ENCODE peak calls at places on chromosomes 3 and 15, in seven cellular contexts. Q is left ventricle myocardium inferior, B is mucosa of descending colon, R is MM.1S, T is psoas muscle, Y is ovary, G is H9. M is an unnamed sample.

GRCh38 chr3:103056552-103056951 is 621.7 kb downstream of the ZPLD1 start:
- DNase-seq in G (no peak), B (no peak), R (no peak), Y (no peak), Q (no peak), T (no peak), M (no peak)

GRCh38 chr15:88894819-88895767 is at the start of gene HAPLN3:
- DNase-seq in Q (no peak), Y (no peak), G (peak), T (peak), R (peak), B (peak), M (peak)

GRCh38 chr3:111749171-111750170 is 109.6 kb upstream of the PHLDB2 start:
- DNase-seq in Q (no peak), T (no peak), G (no peak), B (no peak), R (no peak), Y (no peak), M (no peak)

GRCh38 chr15:39188930-39189329 is 391.9 kb upstream of the THBS1 start:
- DNase-seq in B (no peak), G (no peak), T (no peak), Y (no peak), Q (no peak), R (no peak), M (no peak)

GRCh38 chr3:193407688-193408087 is 29.1 kb upstream of the ATP13A5 start:
- DNase-seq in T (no peak), Q (no peak), G (no peak), Y (no peak), R (no peak), B (no peak), M (no peak)

GRCh38 chr3:52236424-52236886 is 2.5 kb downstream of the TWF2 start:
- DNase-seq in Y (peak), T (peak), G (peak), R (no peak), B (peak), Q (peak), M (no peak)

GRCh38 chr3:110568246-110568645 is 503.4 kb upstream of the NECTIN3 start:
- DNase-seq in Y (no peak), Q (no peak), R (no peak), B (no peak), G (no peak), T (no peak), M (no peak)

GRCh38 chr3:23549148-23549910 is 256.4 kb upstream of the UBE2E1 start:
- DNase-seq in T (no peak), G (no peak), Q (no peak), R (no peak), B (no peak), Y (no peak), M (no peak)

GRCh38 chr3:183481582-183481981 is 53.2 kb upstream of the MCF2L2 start:
- DNase-seq in R (no peak), Q (no peak), G (no peak), Y (no peak), T (no peak), B (no peak), M (no peak)

GRCh38 chr3:67384790-67385397 is 269.5 kb downstream of the SUCLG2 start:
- DNase-seq in T (no peak), B (peak), G (peak), Y (no peak), R (no peak), Q (no peak), M (peak)

GRCh38 chr3:118817748-118818165 is 216.9 kb downstream of the IGSF11 start:
- DNase-seq in G (peak), Q (no peak), T (no peak), R (peak), B (no peak), Y (no peak), M (peak)
- TF ChIP-seq CTCF in G (peak), Q (peak), T (peak), R (peak), B (peak), Y (no peak), M (peak)

GRCh38 chr3:139522421-139522820 is 17.1 kb downstream of the RBP1 start:
- DNase-seq in G (peak), T (no peak), B (no peak), Q (no peak), R (no peak), Y (no peak), M (no peak)
- TF ChIP-seq CTCF in G (peak), T (no peak), B (no peak), Q (no peak), R (no peak), Y (no peak), M (no peak)

GRCh38 chr3:171183042-171183441 is 156.5 kb upstream of the SLC2A2 start:
- DNase-seq in T (no peak), R (no peak), B (no peak), G (no peak), Y (no peak), Q (no peak), M (no peak)
- TF ChIP-seq CTCF in T (no peak), R (no peak), B (no peak), G (no peak), Y (no peak), Q (no peak), M (no peak)

GRCh38 chr3:134300520-134300919 is 49.9 kb upstream of the RYK start:
- DNase-seq in B (no peak), R (no peak), G (no peak), Q (no peak), T (no peak), Y (no peak), M (no peak)
- TF ChIP-seq CTCF in B (no peak), R (no peak), G (peak), Q (peak), T (no peak), Y (no peak), M (no peak)

GRCh38 chr3:123749716-123750115 is 134.4 kb downstream of the MYLK start:
- DNase-seq in Q (no peak), T (no peak), Y (no peak), B (no peak), G (no peak), R (no peak), M (no peak)

GRCh38 chr3:123741058-123741511 is 143.0 kb downstream of the MYLK start:
- DNase-seq in R (no peak), B (no peak), Y (no peak), Q (no peak), T (no peak), G (no peak), M (no peak)

GRCh38 chr3:123750209-123750608 is 133.9 kb downstream of the MYLK start:
- DNase-seq in B (no peak), Q (no peak), T (no peak), G (no peak), Y (no peak), R (no peak), M (no peak)

GRCh38 chr3:123743121-123743520 is 141.0 kb downstream of the MYLK start:
- DNase-seq in B (no peak), R (no peak), Y (no peak), T (no peak), G (no peak), Q (no peak), M (no peak)

GRCh38 chr3:123745184-123745855 is 138.8 kb downstream of the MYLK start:
- DNase-seq in G (no peak), Y (no peak), Q (no peak), R (no peak), T (no peak), B (no peak), M (no peak)
- TF ChIP-seq CTCF in G (peak), Y (no peak), Q (peak), R (peak), T (no peak), B (no peak), M (no peak)

DNA sequence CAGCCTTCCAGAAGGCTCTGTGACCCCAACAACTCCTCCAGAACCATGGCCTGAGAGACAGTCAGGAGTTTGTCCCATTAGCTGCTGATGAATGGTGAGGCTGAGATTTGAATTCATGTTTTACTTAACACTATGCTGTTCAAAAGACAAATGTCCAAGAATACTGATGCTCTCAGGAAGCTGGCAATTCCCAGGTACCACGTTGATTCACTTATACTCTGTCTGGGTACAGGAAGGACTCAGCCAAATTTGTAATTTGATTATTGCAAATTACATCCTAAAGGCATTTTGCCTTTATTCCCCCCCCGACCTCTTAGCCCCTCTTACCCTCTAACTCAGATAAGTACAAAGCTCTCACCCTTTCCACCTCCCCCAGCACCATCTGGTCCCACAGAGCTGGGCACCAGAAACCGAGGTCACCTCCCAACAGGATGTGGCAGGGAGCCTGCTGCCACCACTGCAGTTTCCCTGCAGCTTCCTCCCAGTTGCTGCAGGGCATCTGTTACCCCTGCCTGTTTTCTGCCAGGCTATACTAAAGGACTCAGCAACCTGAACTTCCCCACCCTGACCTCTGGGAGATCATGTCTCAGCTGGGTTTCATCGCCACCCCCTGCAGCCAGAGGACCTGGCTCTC is 33.6 kb downstream of the EAF1 start:
- DNase-seq in G (no peak), T (no peak), B (no peak), R (peak), Q (no peak), Y (no peak), M (no peak)
- TF ChIP-seq CTCF in G (no peak), T (no peak), B (no peak), R (no peak), Q (no peak), Y (no peak), M (no peak)

GRCh38 chr15:55917881-55918296 is 75.5 kb downstream of the NEDD4 start:
- DNase-seq in Y (no peak), R (peak), G (no peak), Q (no peak), B (no peak), T (no peak), M (no peak)
- TF ChIP-seq CTCF in Y (peak), R (peak), G (peak), Q (peak), B (no peak), T (peak), M (peak)

GRCh38 chr15:69046781-69047180 is 32.3 kb downstream of the NOX5 start:
- DNase-seq in G (no peak), Q (no peak), R (no peak), T (no peak), Y (no peak), B (no peak), M (no peak)

GRCh38 chr15:69044899-69045298 is 30.4 kb downstream of the NOX5 start:
- DNase-seq in T (no peak), Q (no peak), Y (no peak), R (no peak), G (no peak), B (no peak), M (no peak)

GRCh38 chr15:69042531-69042930 is 28.0 kb downstream of the NOX5 start:
- DNase-seq in Q (no peak), R (no peak), B (no peak), Y (no peak), T (no peak), G (no peak), M (no peak)

GRCh38 chr15:69049976-69050375 is 35.5 kb downstream of the NOX5 start:
- DNase-seq in Q (no peak), T (no peak), Y (no peak), R (no peak), B (no peak), G (no peak), M (no peak)

DNA sequence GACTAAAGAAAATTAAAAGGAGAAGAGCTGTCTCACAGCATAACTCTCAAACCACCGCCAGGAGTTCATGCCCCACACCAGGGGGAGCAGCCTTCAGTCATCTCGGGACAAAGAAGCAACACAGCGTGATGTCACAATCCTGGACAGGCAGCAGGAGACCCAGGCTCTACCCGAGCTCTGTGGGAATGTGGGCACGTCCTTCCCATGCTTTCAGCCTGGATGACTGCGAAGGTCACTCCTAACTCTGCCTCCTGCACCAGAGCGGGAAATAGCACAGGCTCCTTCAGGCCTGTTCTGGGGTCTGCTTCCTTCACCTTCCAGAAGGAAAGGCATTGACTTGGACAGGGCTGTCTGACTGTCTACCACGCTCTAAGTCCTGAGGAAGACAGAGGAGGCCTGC is 31.3 kb downstream of the NOX5 start:
- DNase-seq in B (no peak), R (no peak), Q (no peak), Y (no peak), G (no peak), T (no peak), M (no peak)
- TF ChIP-seq CTCF in B (no peak), R (no peak), Q (peak), Y (no peak), G (peak), T (no peak), M (no peak)

GRCh38 chr15:73682597-73683090 is 1.5 kb upstream of the CD276 start:
- DNase-seq in Q (no peak), G (no peak), T (no peak), Y (no peak), R (no peak), B (no peak), M (no peak)

GRCh38 chr15:73683257-73683623 is 943 bp upstream of the CD276 start:
- DNase-seq in G (no peak), T (no peak), Y (no peak), Q (no peak), B (no peak), R (no peak), M (no peak)

GRCh38 chr15:73685561-73685960 is 1.4 kb downstream of the CD276 start:
- DNase-seq in G (no peak), B (no peak), Q (no peak), T (no peak), R (no peak), Y (no peak), M (no peak)

GRCh38 chr15:73681856-73682596 is 2.2 kb upstream of the CD276 start:
- DNase-seq in B (no peak), T (no peak), R (no peak), G (no peak), Y (no peak), Q (no peak), M (no peak)

DNA sequence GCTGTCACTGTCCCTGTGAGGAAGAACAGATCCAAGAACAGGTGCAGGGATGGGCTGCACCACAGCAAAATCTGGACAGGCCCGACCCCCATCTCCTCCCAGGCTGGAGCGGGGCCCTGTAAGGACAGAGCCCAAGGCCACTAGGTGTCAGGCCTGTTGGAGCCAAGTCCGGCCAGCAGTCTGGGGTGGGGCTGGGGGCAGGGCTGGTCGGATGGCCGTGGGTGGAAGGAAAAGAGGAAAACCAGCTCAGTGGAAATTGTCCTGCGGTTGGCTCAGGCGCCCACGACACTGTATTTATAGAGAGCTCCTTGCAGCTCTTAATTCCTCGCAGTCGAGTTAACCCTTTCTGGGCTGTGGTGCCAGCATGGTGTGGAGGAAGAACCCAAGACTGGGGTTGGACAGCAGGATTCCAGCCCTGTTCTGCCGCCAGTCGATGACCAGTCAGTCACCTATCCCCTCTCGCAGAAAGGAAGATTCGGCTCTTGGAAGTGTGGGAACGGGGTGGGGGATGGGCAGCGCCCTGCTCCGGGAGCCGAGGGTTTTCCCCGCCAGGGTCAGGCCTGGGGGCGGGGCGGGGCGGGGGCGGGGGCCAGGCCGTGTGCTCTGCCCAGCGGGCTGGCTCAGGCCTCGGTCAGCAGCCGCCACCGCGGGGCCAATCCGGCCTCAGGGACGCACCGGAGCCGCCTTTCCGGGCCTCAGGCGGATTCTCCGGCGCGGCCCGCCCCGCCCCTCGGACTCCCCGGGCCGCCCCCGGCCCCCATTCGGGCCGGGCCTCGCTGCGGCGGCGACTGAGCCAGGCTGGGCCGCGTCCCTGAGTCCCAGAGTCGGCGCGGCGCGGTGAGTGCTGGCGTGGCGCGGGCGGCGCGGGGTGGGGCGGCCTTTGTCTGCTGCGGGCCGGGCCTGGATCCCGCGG is at the start of gene CD276:
- DNase-seq in Q (peak), R (peak), G (peak), T (peak), Y (peak), B (peak), M (peak)
- TF ChIP-seq CTCF in Q (peak), R (peak), G (peak), T (no peak), Y (no peak), B (peak), M (peak)

GRCh38 chr3:14124615-14125192 is at the start of the genes CHCHD4 and TMEM43:
- DNase-seq in R (peak), T (peak), Q (peak), B (peak), Y (peak), G (peak), M (peak)
- TF ChIP-seq CTCF in R (no peak), T (no peak), Q (no peak), B (peak), Y (no peak), G (no peak), M (no peak)

M was measured in GM10248.